ENCODE peak calls at places on chromosomes 2 and 18, in eight cellular contexts. E, B, M, I, O, N, L and Z are unnamed samples.

GRCh38 chr18:25453556-25454269 is 101.7 kb upstream of the ZNF521 start:
- DNase-seq in E (peak), B (no peak), M (no peak), I (peak), O (no peak), N (no peak), L (peak), Z (no peak)

GRCh38 chr18:62754026-62754425 is 38.7 kb downstream of the PHLPP1 start:
- DNase-seq in E (no peak), B (no peak), M (no peak), I (no peak), O (no peak), N (no peak), L (no peak), Z (no peak)

GRCh38 chr2:200591308-200591707 is 5.5 kb downstream of the AOX1 start:
- DNase-seq in E (no peak), B (no peak), M (no peak), I (no peak), O (no peak), N (no peak), L (no peak), Z (no peak)

GRCh38 chr2:149732730-149733290 is 145.2 kb upstream of the MMADHC start:
- DNase-seq in E (no peak), B (no peak), M (no peak), I (no peak), O (no peak), N (no peak), L (peak), Z (no peak)

GRCh38 chr18:8625693-8626092 is 16.5 kb downstream of the RAB12 start:
- DNase-seq in E (no peak), B (no peak), M (no peak), I (no peak), O (no peak), N (no peak), L (no peak), Z (no peak)

GRCh38 chr18:43563780-43564179 is 286.5 kb upstream of the SYT4 start:
- DNase-seq in E (peak), B (no peak), M (no peak), I (no peak), O (peak), N (no peak), L (no peak), Z (no peak)

GRCh38 chr2:46943881-46944798 is 28.5 kb upstream of the MCFD2 start:
- DNase-seq in E (no peak), B (no peak), M (no peak), I (no peak), O (no peak), N (no peak), L (no peak), Z (no peak)

GRCh38 chr2:26033270-26033768 is 565 bp upstream of the RAB10 start:
- DNase-seq in E (peak), B (peak), M (peak), I (peak), O (no peak), N (peak), L (no peak), Z (peak)

GRCh38 chr2:207039225-207039624 is 99.9 kb downstream of the CPO start:
- DNase-seq in E (no peak), B (no peak), M (no peak), I (no peak), O (no peak), N (no peak), L (no peak), Z (no peak)

GRCh38 chr2:226077031-226077430 is 677.5 kb downstream of the NYAP2 start:
- DNase-seq in E (no peak), B (no peak), M (no peak), I (no peak), O (no peak), N (no peak), L (no peak), Z (no peak)

GRCh38 chr2:171136024-171136423 is 24.7 kb downstream of the TLK1 start:
- DNase-seq in E (no peak), B (no peak), M (no peak), I (no peak), O (no peak), N (no peak), L (no peak), Z (no peak)

GRCh38 chr2:12717988-12718661 is 1.4 kb downstream of the TRIB2 start:
- DNase-seq in E (peak), B (no peak), M (peak), I (no peak), O (no peak), N (no peak), L (no peak), Z (peak)

GRCh38 chr2:227504700-227505099 is 32.7 kb downstream of the AGFG1 start:
- DNase-seq in E (no peak), B (no peak), M (no peak), I (no peak), O (no peak), N (no peak), L (no peak), Z (no peak)

GRCh38 chr18:58990720-58991119 is 126.0 kb downstream of the ZNF532 start:
- DNase-seq in E (no peak), B (no peak), M (no peak), I (no peak), O (no peak), N (no peak), L (no peak), Z (no peak)

GRCh38 chr2:1557467-1557820 is 144.2 kb downstream of the TPO start:
- DNase-seq in E (no peak), B (no peak), M (no peak), I (no peak), O (no peak), N (no peak), L (no peak), Z (peak)

GRCh38 chr2:68742638-68743037 is 8.0 kb downstream of the ARHGAP25 start:
- DNase-seq in E (no peak), B (no peak), M (no peak), I (no peak), O (no peak), N (no peak), L (no peak), Z (no peak)

DNA sequence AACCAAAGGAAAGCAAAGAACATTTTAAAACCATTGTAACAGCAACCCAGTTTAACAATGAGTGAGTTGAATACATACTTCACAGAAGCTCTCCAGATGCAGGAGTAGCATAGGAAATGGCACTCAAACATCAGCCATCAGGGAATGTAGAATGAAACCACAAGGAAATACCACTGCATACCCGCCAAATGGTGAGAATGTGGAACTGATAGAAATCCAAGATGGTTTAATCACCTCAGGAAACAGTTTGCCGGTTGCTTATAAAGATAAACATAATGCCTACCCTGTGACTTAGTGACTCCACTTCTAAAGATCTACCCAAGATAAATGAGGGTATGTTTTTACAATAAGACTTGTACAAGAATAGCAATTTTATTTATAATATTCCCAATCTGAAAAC is 132.0 kb downstream of the GALNT1 start:
- DNase-seq in E (peak), B (no peak), M (no peak), I (no peak), O (no peak), N (no peak), L (no peak), Z (no peak)
- TF ChIP-seq CTCF in E (no peak), B (no peak), M (no peak), I (no peak), O (no peak), N (no peak), L (no peak), Z (no peak)

GRCh38 chr2:31349160-31349559 is 65.4 kb downstream of the XDH start:
- DNase-seq in E (no peak), B (no peak), M (no peak), I (no peak), O (no peak), N (no peak), L (no peak), Z (no peak)

GRCh38 chr2:31359229-31359628 is 55.3 kb downstream of the XDH start:
- DNase-seq in E (no peak), B (no peak), M (no peak), I (no peak), O (no peak), N (no peak), L (no peak), Z (no peak)

GRCh38 chr2:31353121-31353520 is 61.4 kb downstream of the XDH start:
- DNase-seq in E (no peak), B (no peak), M (no peak), I (no peak), O (no peak), N (no peak), L (no peak), Z (no peak)

GRCh38 chr2:31349684-31350083 is 64.9 kb downstream of the XDH start:
- DNase-seq in E (no peak), B (no peak), M (no peak), I (no peak), O (no peak), N (no peak), L (no peak), Z (no peak)

DNA sequence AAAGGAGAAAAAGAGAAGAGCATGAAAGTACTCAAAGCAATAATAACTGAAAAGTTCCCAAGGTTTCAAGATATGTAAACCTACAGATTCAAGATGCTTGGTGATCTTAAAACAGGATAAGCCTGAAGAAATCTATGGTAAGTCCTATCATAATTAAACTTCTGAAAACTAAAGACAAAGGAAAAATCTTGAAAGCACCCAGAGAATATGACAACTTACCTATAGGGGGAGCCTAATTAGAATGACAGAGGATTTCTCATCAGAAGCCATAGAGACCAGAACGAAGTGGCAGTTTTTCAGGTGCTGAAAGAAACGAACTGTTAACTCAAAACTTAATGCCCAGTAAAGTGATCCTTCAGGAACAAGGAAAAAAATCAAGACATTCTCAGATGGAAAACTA is 59.7 kb downstream of the XDH start:
- DNase-seq in E (peak), B (no peak), M (no peak), I (no peak), O (no peak), N (no peak), L (no peak), Z (no peak)
- TF ChIP-seq CTCF in E (peak), B (no peak), M (no peak), I (peak), O (peak), N (no peak), L (peak), Z (peak)

GRCh38 chr2:81903534-81903933 is 1599.0 kb upstream of the LRRTM1 start:
- DNase-seq in E (no peak), B (no peak), M (no peak), I (no peak), O (no peak), N (no peak), L (no peak), Z (no peak)

GRCh38 chr2:81895620-81896245 is 1591.2 kb upstream of the LRRTM1 start:
- DNase-seq in E (no peak), B (no peak), M (no peak), I (no peak), O (no peak), N (no peak), L (peak), Z (no peak)

GRCh38 chr2:81901017-81901416 is 1596.5 kb upstream of the LRRTM1 start:
- DNase-seq in E (peak), B (no peak), M (no peak), I (no peak), O (no peak), N (no peak), L (no peak), Z (no peak)
- TF ChIP-seq CTCF in E (peak), B (no peak), M (peak), I (peak), O (peak), N (no peak), L (peak), Z (no peak)

GRCh38 chr2:37284386-37284785 is 40.2 kb downstream of the PRKD3 start:
- DNase-seq in E (peak), B (no peak), M (no peak), I (no peak), O (no peak), N (no peak), L (no peak), Z (no peak)

GRCh38 chr2:37283207-37283606 is 41.4 kb downstream of the PRKD3 start:
- DNase-seq in E (peak), B (no peak), M (no peak), I (peak), O (no peak), N (no peak), L (peak), Z (no peak)

GRCh38 chr2:37282746-37283145 is 41.9 kb downstream of the PRKD3 start:
- DNase-seq in E (peak), B (no peak), M (no peak), I (no peak), O (no peak), N (no peak), L (no peak), Z (no peak)

GRCh38 chr2:37276291-37276690 is 44.8 kb downstream of the NDUFAF7 start:
- DNase-seq in E (peak), B (no peak), M (no peak), I (no peak), O (no peak), N (no peak), L (no peak), Z (no peak)

GRCh38 chr2:37281916-37282315 is 42.7 kb downstream of the PRKD3 start:
- DNase-seq in E (no peak), B (no peak), M (no peak), I (no peak), O (no peak), N (no peak), L (no peak), Z (no peak)
- TF ChIP-seq CTCF in E (no peak), B (no peak), M (peak), I (peak), O (peak), N (no peak), L (no peak), Z (no peak)